ENCODE peak calls at places on chromosome X, in six cellular contexts. One of them, this sample, is unnamed.
A peak's percentile ranks its signal among the peaks of the same experiment; 100 is the strongest.

GRCh38 chrX:13762015-13762414 is 27.5 kb downstream of the OFD1 start:
- DNase-seq in IMR-90: no peak
- DNase-seq in lower lobe of right lung: no peak
- DNase-seq in NCI-H1417: no peak
- DNase-seq in ACHN: no peak
- DNase-seq in activated naive CD4-positive, alpha-beta T cell treated with anti-CD3 and anti-CD28 coated beads for 36 hours: no peak
- DNase-seq in this sample: no peak

GRCh38 chrX:40061871-40062524 is 35.8 kb downstream of the BCOR start:
- DNase-seq in ACHN: no peak
- DNase-seq in activated naive CD4-positive, alpha-beta T cell treated with anti-CD3 and anti-CD28 coated beads for 36 hours: no peak
- DNase-seq in lower lobe of right lung: no peak
- DNase-seq in IMR-90: no peak
- DNase-seq in NCI-H1417: no peak
- DNase-seq in this sample: no peak

GRCh38 chrX:13028871-13029336 is 15.5 kb downstream of the FAM9C start:
- DNase-seq in ACHN: no peak
- DNase-seq in IMR-90: no peak
- DNase-seq in NCI-H1417: no peak
- DNase-seq in lower lobe of right lung: no peak
- DNase-seq in activated naive CD4-positive, alpha-beta T cell treated with anti-CD3 and anti-CD28 coated beads for 36 hours: no peak
- DNase-seq in this sample: no peak

GRCh38 chrX:12332786-12333347 is 194.6 kb downstream of the FRMPD4 start:
- DNase-seq in IMR-90: no peak
- DNase-seq in ACHN: no peak
- DNase-seq in NCI-H1417: no peak
- DNase-seq in activated naive CD4-positive, alpha-beta T cell treated with anti-CD3 and anti-CD28 coated beads for 36 hours: no peak
- DNase-seq in lower lobe of right lung: no peak
- DNase-seq in this sample: no peak

GRCh38 chrX:41824551-41824950 is 98.8 kb downstream of the CASK start:
- DNase-seq in IMR-90: peak; percentile 71
- DNase-seq in ACHN: peak; percentile 56
- DNase-seq in lower lobe of right lung: no peak
- DNase-seq in NCI-H1417: no peak
- DNase-seq in activated naive CD4-positive, alpha-beta T cell treated with anti-CD3 and anti-CD28 coated beads for 36 hours: no peak
- DNase-seq in this sample: no peak

GRCh38 chrX:144896323-144896722 is 351.0 kb upstream of the SPANXN1 start:
- DNase-seq in IMR-90: no peak
- DNase-seq in ACHN: no peak
- DNase-seq in NCI-H1417: no peak
- DNase-seq in activated naive CD4-positive, alpha-beta T cell treated with anti-CD3 and anti-CD28 coated beads for 36 hours: no peak
- DNase-seq in lower lobe of right lung: no peak
- DNase-seq in this sample: no peak

GRCh38 chrX:8813036-8813435 is 11.9 kb upstream of the FAM9A start:
- DNase-seq in IMR-90: no peak
- DNase-seq in lower lobe of right lung: no peak
- DNase-seq in activated naive CD4-positive, alpha-beta T cell treated with anti-CD3 and anti-CD28 coated beads for 36 hours: no peak
- DNase-seq in NCI-H1417: no peak
- DNase-seq in ACHN: no peak
- DNase-seq in this sample: no peak

GRCh38 chrX:38987135-38987780 is 186.0 kb downstream of the MID1IP1 start:
- DNase-seq in activated naive CD4-positive, alpha-beta T cell treated with anti-CD3 and anti-CD28 coated beads for 36 hours: no peak
- DNase-seq in lower lobe of right lung: no peak
- DNase-seq in IMR-90: peak; percentile 8
- DNase-seq in NCI-H1417: no peak
- DNase-seq in ACHN: no peak
- DNase-seq in this sample: no peak

GRCh38 chrX:143058096-143058495 is 32.4 kb downstream of the SPANXN4 start:
- DNase-seq in activated naive CD4-positive, alpha-beta T cell treated with anti-CD3 and anti-CD28 coated beads for 36 hours: no peak
- DNase-seq in lower lobe of right lung: no peak
- DNase-seq in ACHN: no peak
- DNase-seq in NCI-H1417: peak; percentile 51
- DNase-seq in IMR-90: no peak
- DNase-seq in this sample: no peak